ENCODE peak calls at places on chromosomes 3 and 15, in seven cellular contexts. S is psoas muscle, I is cardiac muscle cell, Y is GM06990, P is AG04449, V is endothelial cell, Z is ovary. B is an unnamed sample.

GRCh38 chr3:177483182-177483967 is 286.1 kb upstream of the TBL1XR1 start:
- DNase-seq in S (no peak), I (no peak), Y (no peak), P (no peak), V (peak), Z (no peak), B (peak)

GRCh38 chr3:66144792-66145733 is 75.7 kb upstream of the SLC25A26 start:
- DNase-seq in S (no peak), I (no peak), Y (no peak), P (no peak), V (no peak), Z (no peak), B (no peak)

GRCh38 chr3:127762077-127762786 is 60.1 kb downstream of the MGLL start:
- DNase-seq in S (peak), I (peak), Y (peak), P (no peak), V (no peak), Z (peak), B (peak)

GRCh38 chr3:185353823-185354614 is 8.9 kb upstream of the MAP3K13 start:
- DNase-seq in S (peak), I (peak), Y (peak), P (no peak), V (peak), Z (peak), B (peak)

GRCh38 chr3:103085465-103085864 is 650.6 kb downstream of the ZPLD1 start:
- DNase-seq in S (no peak), I (peak), Y (no peak), P (no peak), V (no peak), Z (no peak), B (no peak)

GRCh38 chr15:88506628-88507027 is 39.1 kb downstream of the MRPS11 start:
- DNase-seq in S (no peak), I (no peak), Y (no peak), P (no peak), V (no peak), Z (no peak), B (no peak)

GRCh38 chr3:8492744-8493511 is 8.7 kb upstream of the LMCD1 start:
- DNase-seq in S (no peak), I (no peak), Y (no peak), P (no peak), V (no peak), Z (no peak), B (no peak)

GRCh38 chr15:32802296-32802936 is 84.6 kb downstream of the GREM1 start:
- DNase-seq in S (no peak), I (no peak), Y (no peak), P (peak), V (no peak), Z (no peak), B (peak)

GRCh38 chr3:195809291-195809785 is 2.4 kb downstream of the MUC4 start:
- DNase-seq in S (no peak), I (no peak), Y (no peak), P (no peak), V (no peak), Z (no peak), B (no peak)

GRCh38 chr3:187976361-187976900 is 177.5 kb upstream of the LPP start:
- DNase-seq in S (no peak), I (no peak), Y (no peak), P (no peak), V (no peak), Z (no peak), B (peak)

GRCh38 chr15:65981837-65982696 is 112.8 kb downstream of the RAB11A start:
- DNase-seq in S (no peak), I (peak), Y (peak), P (no peak), V (peak), Z (no peak), B (peak)

GRCh38 chr3:183502782-183503181 is 52.7 kb downstream of the KLHL6 start:
- DNase-seq in S (no peak), I (no peak), Y (no peak), P (no peak), V (no peak), Z (no peak), B (no peak)

GRCh38 chr3:62211675-62212429 is 161.5 kb downstream of the FEZF2 start:
- DNase-seq in S (no peak), I (no peak), Y (no peak), P (no peak), V (no peak), Z (no peak), B (no peak)

GRCh38 chr3:27085849-27086248 is 283.3 kb downstream of the NEK10 start:
- DNase-seq in S (no peak), I (no peak), Y (no peak), P (no peak), V (no peak), Z (no peak), B (no peak)

GRCh38 chr3:108153451-108153981 is 62.7 kb upstream of the CD47 start:
- DNase-seq in S (no peak), I (peak), Y (no peak), P (no peak), V (peak), Z (no peak), B (peak)

GRCh38 chr15:42024303-42024702 is 3.5 kb upstream of the PLA2G4E start:
- DNase-seq in S (peak), I (no peak), Y (no peak), P (no peak), V (no peak), Z (no peak), B (no peak)

GRCh38 chr3:124483915-124484470 is 246.3 kb upstream of the UMPS start:
- DNase-seq in S (no peak), I (no peak), Y (no peak), P (no peak), V (no peak), Z (no peak), B (no peak)

GRCh38 chr15:62444104-62445027 is 279.3 kb upstream of the C2CD4B start:
- DNase-seq in S (peak), I (no peak), Y (no peak), P (peak), V (no peak), Z (no peak), B (no peak)

GRCh38 chr3:156497326-156497725 is 57.6 kb downstream of the SSR3 start:
- DNase-seq in S (no peak), I (no peak), Y (no peak), P (peak), V (no peak), Z (no peak), B (no peak)

GRCh38 chr15:80585544-80586018 is 109.5 kb upstream of the ABHD17C start:
- DNase-seq in S (no peak), I (no peak), Y (no peak), P (no peak), V (no peak), Z (no peak), B (peak)

GRCh38 chr15:23472678-23473077 is 25.6 kb upstream of the GOLGA6L2 start:
- DNase-seq in S (no peak), I (no peak), Y (no peak), P (no peak), V (no peak), Z (no peak), B (no peak)

GRCh38 chr15:82647045-82647834 is at the start of gene CPEB1:
- DNase-seq in S (peak), I (peak), Y (peak), P (no peak), V (peak), Z (peak), B (peak)

GRCh38 chr15:77838595-77838994 is 205.9 kb upstream of the LINGO1 start:
- DNase-seq in S (peak), I (no peak), Y (no peak), P (no peak), V (no peak), Z (no peak), B (no peak)

GRCh38 chr3:169661567-169662214 is 1.8 kb downstream of the MECOM start:
- DNase-seq in S (peak), I (peak), Y (no peak), P (no peak), V (peak), Z (no peak), B (peak)

GRCh38 chr15:24956131-24956838 is 1.5 kb downstream of the SNRPN start:
- DNase-seq in S (peak), I (peak), Y (peak), P (no peak), V (peak), Z (peak), B (peak)

GRCh38 chr3:188911033-188911850 is 260.5 kb upstream of the TPRG1 start:
- DNase-seq in S (no peak), I (no peak), Y (no peak), P (no peak), V (no peak), Z (no peak), B (no peak)

GRCh38 chr3:50355829-50356552 is 3.3 kb downstream of the TMEM115 start:
- DNase-seq in S (no peak), I (no peak), Y (no peak), P (no peak), V (no peak), Z (no peak), B (no peak)
- TF ChIP-seq CTCF in S (no peak), I (no peak), Y (no peak), P (no peak), V (no peak), Z (no peak), B (no peak)

GRCh38 chr15:78875107-78875914 is 2.6 kb downstream of the MORF4L1 start:
- DNase-seq in S (no peak), I (no peak), Y (no peak), P (no peak), V (no peak), Z (peak), B (peak)

GRCh38 chr15:78878356-78878755 is 5.7 kb downstream of the MORF4L1 start:
- DNase-seq in S (no peak), I (no peak), Y (no peak), P (no peak), V (no peak), Z (no peak), B (no peak)

GRCh38 chr15:78872972-78873795 is 494 bp downstream of the MORF4L1 start:
- DNase-seq in S (peak), I (peak), Y (peak), P (no peak), V (peak), Z (peak), B (peak)

GRCh38 chr15:78872155-78872971 is at the start of gene MORF4L1:
- DNase-seq in S (peak), I (peak), Y (peak), P (no peak), V (peak), Z (peak), B (peak)

GRCh38 chr15:78873796-78874761 is 1.4 kb downstream of the MORF4L1 start:
- DNase-seq in S (no peak), I (no peak), Y (peak), P (no peak), V (no peak), Z (peak), B (peak)
- TF ChIP-seq CTCF in S (no peak), I (no peak), Y (no peak), P (no peak), V (no peak), Z (no peak), B (no peak)

DNA sequence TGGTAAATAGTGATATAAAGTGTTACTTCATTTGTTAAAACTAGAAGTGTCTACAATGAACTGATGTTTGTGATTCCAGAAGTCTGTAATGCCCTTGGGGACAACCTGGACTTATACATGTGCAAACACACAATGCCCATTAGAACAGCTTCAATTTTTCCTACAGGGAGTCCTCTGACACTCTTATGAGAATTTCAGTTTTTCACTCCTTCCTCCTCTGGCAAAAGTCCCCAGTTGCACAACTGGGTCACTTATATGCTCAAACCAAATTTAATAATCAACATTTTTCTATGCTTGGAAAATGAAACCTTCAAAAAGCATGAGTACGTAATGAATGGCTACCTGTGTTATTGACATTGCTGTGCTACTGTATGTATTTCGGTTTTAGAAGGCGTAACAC is at the start of gene OR5H15:
- DNase-seq in S (no peak), I (no peak), Y (no peak), P (no peak), V (no peak), Z (no peak), B (no peak)
- TF ChIP-seq CTCF in S (no peak), I (no peak), Y (no peak), P (no peak), V (no peak), Z (no peak), B (no peak)

GRCh38 chr3:96700322-96701315 is 113.8 kb upstream of the EPHA6 start:
- DNase-seq in S (no peak), I (peak), Y (no peak), P (no peak), V (peak), Z (no peak), B (no peak)
- TF ChIP-seq CTCF in S (no peak), I (no peak), Y (no peak), P (no peak), V (peak), Z (no peak), B (no peak)

DNA sequence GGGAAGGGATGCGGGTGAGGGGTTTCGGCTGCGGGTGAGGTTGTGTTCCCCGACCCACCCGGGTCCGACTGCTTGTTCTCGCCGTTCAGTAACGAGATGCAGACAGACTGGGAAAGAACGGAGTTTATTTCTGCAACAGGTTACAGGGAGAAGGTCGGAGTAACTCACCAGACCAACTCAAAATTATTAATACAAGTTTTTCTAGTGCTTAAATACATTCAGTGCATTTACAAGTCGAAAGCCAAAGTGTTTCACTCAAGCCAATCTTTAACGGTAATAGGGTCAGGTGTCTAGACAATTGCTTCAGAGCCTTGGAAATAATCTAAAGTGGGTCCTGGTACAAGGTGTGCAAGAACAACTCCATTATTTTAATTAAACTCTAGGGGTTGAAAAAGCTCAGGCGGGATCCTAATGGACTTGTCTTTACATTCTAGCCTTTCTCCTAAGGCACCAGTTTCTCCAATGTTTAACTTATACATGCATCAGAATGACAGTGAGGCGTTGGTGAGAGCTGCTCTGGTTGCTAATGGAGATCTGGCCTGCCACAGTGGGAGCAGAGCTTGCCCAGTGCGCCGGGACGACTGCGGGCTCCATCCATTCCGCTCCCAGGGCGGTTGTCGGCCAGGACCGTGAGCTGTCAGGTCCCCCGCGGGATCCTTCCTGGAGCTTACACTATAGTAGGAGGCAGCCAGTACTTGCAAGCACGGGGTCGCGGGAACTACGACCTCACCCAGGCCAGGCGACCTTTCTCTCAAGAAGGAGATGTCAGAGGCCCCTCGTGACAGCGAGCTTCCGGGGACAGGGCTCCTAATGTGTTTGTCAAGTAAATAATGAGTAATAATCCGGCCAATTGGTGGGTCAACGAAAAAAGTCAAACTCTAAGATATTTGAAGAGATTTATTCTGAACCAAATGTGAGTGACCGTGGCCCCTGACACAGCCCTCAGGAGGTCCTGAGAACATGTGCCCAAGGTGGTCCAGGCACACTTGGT is 836 bp upstream of the HIGD1A start:
- DNase-seq in S (peak), I (peak), Y (peak), P (no peak), V (peak), Z (peak), B (peak)
- TF ChIP-seq CTCF in S (no peak), I (no peak), Y (no peak), P (no peak), V (no peak), Z (no peak), B (no peak)

GRCh38 chr3:53938645-53939044 is 47.0 kb upstream of the SELENOK start:
- DNase-seq in S (no peak), I (peak), Y (peak), P (no peak), V (peak), Z (no peak), B (peak)
- TF ChIP-seq CTCF in S (peak), I (peak), Y (peak), P (peak), V (peak), Z (peak), B (peak)

B was measured in activated CD8-positive, alpha-beta T cell treated with anti-CD3 and anti-CD28 coated beads for 36 hours.